ENCODE peak calls at places on chromosome 13, in six cellular contexts. M is neuronal stem cell, N is C1 segment of cervical spinal cord, F is RPMI8226, H is SW 1271, T is NCI-H146. C is an unnamed sample.

GRCh38 chr13:40190656-40191100 is 475.8 kb downstream of the FOXO1 start:
- DNase-seq in T (peak; percentile 24), N (no peak), F (no peak), H (no peak), M (peak; percentile 57), C (no peak)

GRCh38 chr13:40910324-40911050 is 108.6 kb downstream of the ELF1 start:
- DNase-seq in M (no peak), H (peak; percentile 9), N (no peak), F (no peak), T (no peak), C (no peak)

GRCh38 chr13:30872685-30873443 is 33.2 kb upstream of the MEDAG start:
- DNase-seq in H (no peak), N (no peak), F (no peak), M (peak; percentile 77), T (no peak), C (peak; percentile 4)

GRCh38 chr13:51645154-51645650 is 60.9 kb downstream of the WDFY2 start:
- DNase-seq in T (no peak), M (no peak), N (no peak), H (peak; percentile 54), F (no peak), C (peak; percentile 39)

GRCh38 chr13:106450991-106451390 is 84.5 kb downstream of the EFNB2 start:
- DNase-seq in H (no peak), M (no peak), F (no peak), T (no peak), N (no peak), C (no peak)

GRCh38 chr13:102033719-102034446 is 368.0 kb downstream of the FGF14 start:
- DNase-seq in F (no peak), T (peak; percentile 84), N (peak; percentile 43), M (peak; percentile 14), H (no peak), C (peak; percentile 97)

GRCh38 chr13:96817336-96817941 is 176.8 kb downstream of the OXGR1 start:
- DNase-seq in N (no peak), F (peak; percentile 7), H (peak; percentile 5), T (no peak), M (peak; percentile 23), C (peak; percentile 34)

GRCh38 chr13:31209172-31209818 is 9.5 kb downstream of the B3GLCT start:
- DNase-seq in N (peak; percentile 9), F (peak; percentile 20), M (no peak), H (no peak), T (peak; percentile 4), C (peak; percentile 95)

GRCh38 chr13:29748097-29748496 is 102.3 kb downstream of the UBL3 start:
- DNase-seq in T (no peak), N (no peak), H (no peak), F (no peak), M (no peak), C (no peak)

GRCh38 chr13:74907788-74908187 is 574.2 kb downstream of the TBC1D4 start:
- DNase-seq in M (no peak), H (no peak), F (no peak), N (no peak), T (no peak), C (no peak)

GRCh38 chr13:32200741-32201140 is 114.4 kb downstream of the ZAR1L start:
- DNase-seq in F (no peak), H (no peak), N (no peak), T (no peak), M (no peak), C (no peak)

GRCh38 chr13:110916671-110917142 is 1.8 kb upstream of the ANKRD10 start:
- DNase-seq in F (no peak), N (no peak), H (no peak), M (no peak), T (no peak), C (no peak)

GRCh38 chr13:112114391-112114790 is 47.4 kb downstream of the SOX1 start:
- DNase-seq in N (no peak), T (no peak), M (no peak), F (no peak), H (no peak), C (no peak)

GRCh38 chr13:110912651-110913051 is 2.2 kb downstream of the ANKRD10 start:
- DNase-seq in N (no peak), M (no peak), F (peak; percentile 38), H (no peak), T (no peak), C (peak; percentile 40)

GRCh38 chr13:52851153-52851962 is 2.9 kb upstream of the PCDH8 start:
- DNase-seq in F (peak; percentile 39), M (peak; percentile 88), H (no peak), N (no peak), T (peak; percentile 81), C (peak; percentile 77)

GRCh38 chr13:18948664-18949488 is 232.7 kb downstream of the TUBA3C start:
- DNase-seq in F (no peak), M (no peak), T (no peak), H (no peak), N (no peak), C (no peak)

GRCh38 chr13:28638756-28639155 is 20.2 kb upstream of the POMP start:
- DNase-seq in H (no peak), M (no peak), T (no peak), F (no peak), N (no peak), C (no peak)

GRCh38 chr13:91609353-91609752 is 210.9 kb downstream of the GPC5 start:
- DNase-seq in N (no peak), M (no peak), F (no peak), T (no peak), H (no peak), C (no peak)

GRCh38 chr13:83125791-83126190 is 756.5 kb downstream of the SLITRK1 start:
- DNase-seq in N (no peak), M (no peak), H (no peak), T (no peak), F (no peak), C (peak; percentile 26)

GRCh38 chr13:51804295-51805172 is 571 bp upstream of the DHRS12 start:
- DNase-seq in F (peak; percentile 12), M (no peak), H (no peak), T (no peak), N (peak; percentile 79), C (peak; percentile 39)

GRCh38 chr13:30618186-30618937 is 642 bp downstream of the USPL1 start:
- DNase-seq in M (peak; percentile 18), N (peak; percentile 25), T (peak; percentile 29), H (peak; percentile 9), F (peak; percentile 14), C (peak; percentile 51)

GRCh38 chr13:60120617-60121016 is 43.1 kb downstream of the DIAPH3 start:
- DNase-seq in M (no peak), T (no peak), H (no peak), N (no peak), F (no peak), C (no peak)

C was measured in NCI-H69.